ENCODE peak calls at places on chromosomes 3 and 15, in six cellular contexts. V is neuronal stem cell, M is mesendoderm, L is H9, W is IMR-90, F is H1. Y is an unnamed sample.

GRCh38 chr15:96515391-96515790 is 184.9 kb downstream of the NR2F2 start:
- DNase-seq in F (no peak), W (no peak), V (no peak), M (no peak), L (no peak), Y (no peak)

GRCh38 chr3:177928156-177928555 is 608.1 kb upstream of the KCNMB2 start:
- DNase-seq in L (no peak), M (no peak), W (peak; percentile 51), F (no peak), V (no peak), Y (no peak)

GRCh38 chr3:32975891-32976290 is 24.4 kb downstream of the CCR4 start:
- DNase-seq in W (no peak), M (no peak), L (no peak), V (no peak), F (no peak), Y (no peak)

GRCh38 chr15:95709959-95710695 is 620.4 kb upstream of the NR2F2 start:
- DNase-seq in W (no peak), F (no peak), M (no peak), V (no peak), L (no peak), Y (peak; percentile 73)

GRCh38 chr3:184761120-184761841 is 49.4 kb upstream of the MAGEF1 start:
- DNase-seq in F (no peak), V (no peak), W (peak; percentile 85), M (no peak), L (peak; percentile 24), Y (no peak)

GRCh38 chr3:29901097-29901496 is 620.2 kb downstream of the RBMS3 start:
- DNase-seq in L (no peak), W (no peak), F (no peak), V (no peak), M (no peak), Y (no peak)

GRCh38 chr3:10224794-10225660 is 23.2 kb upstream of the TATDN2 start:
- DNase-seq in F (peak; percentile 72), V (peak; percentile 35), W (peak; percentile 66), L (peak; percentile 78), M (peak; percentile 85), Y (peak; percentile 78)

GRCh38 chr3:20396335-20396734 is 210.3 kb upstream of the SGO1 start:
- DNase-seq in W (no peak), F (no peak), L (no peak), V (no peak), M (no peak), Y (no peak)

GRCh38 chr15:31309893-31310606 is 16.6 kb upstream of the KLF13 start:
- DNase-seq in F (peak; percentile 35), V (no peak), W (no peak), M (no peak), L (no peak), Y (no peak)

GRCh38 chr15:63063164-63063756 is 20.7 kb downstream of the TPM1 start:
- DNase-seq in V (no peak), M (no peak), W (no peak), L (no peak), F (no peak), Y (no peak)

DNA sequence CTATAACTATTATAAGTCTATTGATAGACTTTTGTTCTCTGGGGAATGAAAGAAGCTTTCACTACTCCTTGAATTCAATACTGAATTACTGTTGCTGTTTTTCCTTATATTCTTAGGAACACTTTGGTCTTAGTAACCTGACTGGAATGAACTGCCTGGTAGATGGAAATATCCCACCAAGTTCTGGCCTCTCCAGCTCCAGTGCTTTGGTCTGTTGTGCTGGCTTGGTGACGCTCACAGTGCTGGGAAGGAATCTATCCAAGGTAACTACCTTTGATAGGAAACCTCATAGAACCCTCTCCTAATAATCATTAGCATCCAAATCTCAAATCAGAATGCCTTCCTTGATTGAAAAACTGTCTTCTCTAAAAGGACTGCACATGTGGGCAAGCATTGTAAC is 69.1 kb downstream of the GALK2 start:
- DNase-seq in W (peak; percentile 33), M (no peak), F (no peak), V (no peak), L (no peak), Y (no peak)
- H2BK120ac ChIP-seq in W (peak overlapping the region; percentile 44), M (no peak overlapping the region), F (no peak overlapping the region), V (no peak overlapping the region), L (no peak overlapping the region), Y (no peak overlapping the region)

DNA sequence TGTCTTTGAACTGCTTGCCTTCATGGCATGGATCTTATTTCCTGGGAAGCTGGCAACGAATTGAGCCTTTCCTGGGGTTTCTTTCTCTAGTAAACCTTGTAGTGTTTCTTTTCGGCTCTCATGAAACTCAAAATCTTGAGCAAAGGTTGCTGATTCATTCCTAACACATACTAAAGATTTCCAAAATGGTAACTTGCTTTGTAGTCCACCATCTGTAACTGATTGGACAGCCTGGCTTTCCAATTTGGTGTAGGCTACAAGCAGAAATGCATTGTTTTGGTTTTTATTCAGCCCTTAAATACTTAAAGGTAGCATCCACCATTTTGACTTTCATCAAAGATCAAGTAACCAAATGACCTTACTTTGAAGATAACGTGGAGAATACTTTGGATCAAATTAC is 38.1 kb downstream of the LRTM1 start:
- DNase-seq in M (no peak), L (no peak), V (no peak), F (no peak), W (no peak), Y (no peak)
- H3K18ac ChIP-seq in M (no peak overlapping the region), L (no peak overlapping the region), V (no peak overlapping the region), F (no peak overlapping the region), W (no peak overlapping the region), Y (no peak overlapping the region)

DNA sequence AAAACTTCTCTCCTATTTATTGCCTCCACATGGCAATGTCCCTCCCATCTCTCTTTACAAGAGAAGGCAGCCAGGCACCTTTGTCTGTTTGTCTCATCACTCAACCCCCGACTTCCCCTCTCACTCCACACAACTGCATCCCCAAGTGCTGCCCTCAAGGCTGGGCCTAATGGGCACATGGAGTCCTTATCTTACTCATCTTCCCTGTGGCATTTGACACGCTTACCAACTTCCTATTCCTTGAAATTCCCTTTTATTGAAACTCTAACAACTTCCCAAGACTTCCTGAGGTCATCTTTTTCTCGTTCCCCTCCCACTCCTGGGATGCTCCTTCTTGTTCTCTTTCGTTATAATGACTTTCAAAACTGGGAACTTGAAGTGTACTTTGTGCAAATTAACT is 104.5 kb upstream of the TNIK start:
- DNase-seq in F (no peak), M (peak; percentile 20), L (no peak), V (no peak), W (no peak), Y (no peak)
- H3K27me3 ChIP-seq in F (peaks cover 1% of the 10 kb centered on the region), M (no peaks in the 10 kb centered on the region), L (no peaks in the 10 kb centered on the region), V (no peaks in the 10 kb centered on the region), W (peaks cover 2% of the 10 kb centered on the region), Y (no peaks in the 10 kb centered on the region)

DNA sequence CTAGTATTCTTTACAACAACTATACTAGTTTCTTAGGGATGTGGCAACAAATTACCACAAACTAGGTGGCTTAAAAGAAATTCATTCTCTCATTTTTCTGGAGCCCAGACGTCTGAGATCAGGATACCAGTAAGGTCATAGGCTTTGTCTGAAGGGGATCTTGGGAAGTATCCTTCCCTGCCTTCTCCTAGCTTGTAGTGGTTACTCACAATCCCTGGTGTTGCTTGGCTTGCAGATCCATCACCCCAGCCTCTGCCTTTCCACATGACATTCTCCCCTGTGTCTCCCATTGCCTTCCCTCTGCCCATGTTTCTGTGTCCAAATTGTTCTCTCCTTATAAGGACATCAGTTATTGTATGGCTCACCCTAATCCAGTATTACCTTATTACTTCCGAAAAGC is 24.3 kb upstream of the CLDN1 start:
- DNase-seq in V (no peak), L (no peak), W (peak; percentile 7), F (no peak), M (no peak), Y (no peak)
- H2BK120ac ChIP-seq in V (no peak overlapping the region), L (no peak overlapping the region), W (peak overlapping the region; percentile 99), F (no peak overlapping the region), M (no peak overlapping the region), Y (no peak overlapping the region)

GRCh38 chr3:197298341-197298857 is at the start of gene DLG1:
- DNase-seq in F (peak; percentile 91), V (peak; percentile 88), M (peak; percentile 96), W (peak; percentile 92), L (peak; percentile 90), Y (peak; percentile 82)
- H3K18ac ChIP-seq in F (peak within 1 kb of the TSS; percentile 100), V (peak within 1 kb of the TSS; percentile 94), M (peak within 1 kb of the TSS; percentile 93), W (peak within 1 kb of the TSS; percentile 78), L (peak within 1 kb of the TSS; percentile 79), Y (peak within 1 kb of the TSS; percentile 94)

GRCh38 chr3:44058868-44059203 is 182.8 kb upstream of the TOPAZ1 start:
- DNase-seq in M (no peak), L (no peak), F (no peak), V (no peak), W (no peak), Y (no peak)

GRCh38 chr3:44060164-44060563 is 181.5 kb upstream of the TOPAZ1 start:
- DNase-seq in V (no peak), F (no peak), M (no peak), L (no peak), W (no peak), Y (no peak)

GRCh38 chr3:44058022-44058867 is 183.4 kb upstream of the TOPAZ1 start:
- DNase-seq in L (no peak), W (peak; percentile 28), F (no peak), M (peak; percentile 49), V (no peak), Y (peak; percentile 16)

GRCh38 chr3:44056446-44057240 is 185.0 kb upstream of the TOPAZ1 start:
- DNase-seq in M (no peak), F (no peak), L (no peak), W (no peak), V (no peak), Y (no peak)

DNA sequence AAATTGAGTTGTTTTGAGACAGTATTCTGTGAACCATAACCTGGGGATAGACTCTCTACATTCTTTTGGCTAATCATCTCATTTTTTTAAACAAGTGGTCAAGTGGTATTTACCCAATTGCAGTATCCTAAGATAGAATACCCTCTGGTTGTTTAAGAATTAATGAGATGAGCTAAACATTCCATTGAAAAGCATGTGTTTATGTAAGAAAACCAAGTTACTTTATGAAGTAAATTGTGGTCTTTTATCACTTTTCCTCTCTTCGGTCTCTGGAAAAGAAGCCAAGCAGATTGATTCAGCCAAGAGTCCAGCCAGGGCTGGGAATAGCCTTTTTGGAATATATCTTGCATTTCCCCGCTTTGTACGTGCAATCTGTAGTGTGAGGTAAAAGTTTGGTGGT is 185.7 kb upstream of the TOPAZ1 start:
- DNase-seq in M (no peak), F (no peak), V (no peak), W (peak; percentile 17), L (no peak), Y (no peak)
- H3K27me3 ChIP-seq in M (no peaks in the 10 kb centered on the region), F (no peaks in the 10 kb centered on the region), V (no peaks in the 10 kb centered on the region), W (peaks cover 55% of the 10 kb centered on the region), L (no peaks in the 10 kb centered on the region), Y (no peaks in the 10 kb centered on the region)

DNA sequence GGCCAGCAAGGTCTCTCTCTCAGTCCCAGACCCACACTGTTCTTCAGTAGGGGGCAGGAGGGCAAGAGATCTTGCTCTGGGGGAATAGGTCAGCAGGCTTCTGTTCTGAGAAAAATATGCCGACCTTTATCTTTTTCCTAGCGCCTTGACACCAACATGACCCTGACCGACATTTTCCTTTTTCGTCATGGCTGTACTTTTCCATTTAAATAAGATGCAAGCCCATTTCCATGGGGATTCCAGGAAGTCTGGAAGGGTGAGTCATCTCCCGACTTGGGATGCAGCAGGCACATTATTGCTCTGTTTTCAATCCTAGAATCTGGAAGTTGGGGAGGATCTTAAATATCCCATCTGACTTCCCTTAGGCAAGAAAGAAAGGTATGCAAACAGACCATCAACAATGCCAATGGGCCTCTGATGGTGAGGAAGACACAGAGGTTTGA is 261.5 kb upstream of the LRTM1 start:
- DNase-seq in L (peak; percentile 56), W (peak; percentile 78), M (peak; percentile 97), F (no peak), V (no peak), Y (peak; percentile 65)
- H2BK120ac ChIP-seq in L (no peak overlapping the region), W (peak overlapping the region; percentile 99), M (peak overlapping the region; percentile 3), F (no peak overlapping the region), V (no peak overlapping the region), Y (peak overlapping the region; percentile 99)

Y was measured in trophoblast cell.